ENCODE peak calls at places on chromosome 21, in six cellular contexts. D, J, W, Q, A and G are unnamed samples.

GRCh38 chr21:27422435-27422834 is 455.5 kb upstream of the ADAMTS5 start:
- DNase-seq in A (no peak), Q (no peak), W (no peak), J (no peak), D (no peak), G (no peak)

GRCh38 chr21:45137612-45137937 is 63.2 kb downstream of the ADARB1 start:
- DNase-seq in A (no peak), W (no peak), Q (no peak), D (no peak), J (no peak), G (no peak)

GRCh38 chr21:44618909-44619308 is 7.0 kb downstream of the KRTAP10-8 start:
- DNase-seq in Q (peak), J (no peak), A (no peak), D (peak), W (peak), G (peak)

GRCh38 chr21:30257773-30258172 is 25.0 kb downstream of the KRTAP24-1 start:
- DNase-seq in A (peak), W (no peak), Q (no peak), J (no peak), D (peak), G (no peak)

GRCh38 chr21:14955936-14956520 is 108.8 kb downstream of the NRIP1 start:
- DNase-seq in W (no peak), A (no peak), D (no peak), Q (no peak), J (no peak), G (no peak)

GRCh38 chr21:15063081-15063820 is 1.5 kb downstream of the NRIP1 start:
- DNase-seq in A (peak), D (no peak), Q (no peak), W (peak), J (no peak), G (no peak)

GRCh38 chr21:33198346-33199135 is 31.2 kb upstream of the IFNAR2 start:
- DNase-seq in D (no peak), A (no peak), J (no peak), W (no peak), Q (no peak), G (no peak)

GRCh38 chr21:16587671-16588379 is 858.0 kb downstream of the USP25 start:
- DNase-seq in A (peak), D (no peak), Q (no peak), W (no peak), J (no peak), G (no peak)

GRCh38 chr21:32412998-32413504 is 545 bp downstream of the EVA1C start:
- DNase-seq in D (no peak), Q (no peak), W (no peak), A (no peak), J (peak), G (peak)

GRCh38 chr21:44871576-44872265 is 1.8 kb downstream of the PTTG1IP start:
- DNase-seq in J (peak), A (peak), W (no peak), D (no peak), Q (no peak), G (no peak)

GRCh38 chr21:46226920-46227599 is 1.5 kb downstream of the LSS start:
- DNase-seq in A (no peak), J (no peak), W (no peak), Q (no peak), D (peak), G (no peak)

GRCh38 chr21:45420623-45421041 is 15.7 kb downstream of the COL18A1 start:
- DNase-seq in J (peak), Q (no peak), W (no peak), A (no peak), D (no peak), G (no peak)

GRCh38 chr21:44611551-44611950 is 328 bp upstream of the KRTAP10-8 start:
- DNase-seq in Q (no peak), A (no peak), J (no peak), W (no peak), D (no peak), G (no peak)

GRCh38 chr21:43198376-43198775 is 29.6 kb downstream of the CRYAA start:
- DNase-seq in Q (no peak), J (no peak), A (no peak), D (no peak), W (no peak), G (no peak)

GRCh38 chr21:18041012-18041411 is 203.6 kb upstream of the CHODL start:
- DNase-seq in W (peak), A (peak), J (no peak), Q (no peak), D (peak), G (no peak)

GRCh38 chr21:42835211-42835610 is 44.1 kb downstream of the WDR4 start:
- DNase-seq in D (no peak), J (no peak), A (no peak), Q (no peak), W (no peak), G (no peak)

GRCh38 chr21:46096596-46096981 is 1.3 kb upstream of the COL6A2 start:
- DNase-seq in Q (no peak), A (peak), W (no peak), J (no peak), D (no peak), G (no peak)

GRCh38 chr21:32889596-32889995 is 118.0 kb upstream of the PAXBP1 start:
- DNase-seq in W (no peak), A (no peak), Q (no peak), J (no peak), D (no peak), G (no peak)

GRCh38 chr21:21156919-21157318 is 158.7 kb downstream of the NCAM2 start:
- DNase-seq in J (no peak), Q (no peak), D (no peak), A (no peak), W (no peak), G (no peak)

GRCh38 chr21:16870116-16870515 is 642.7 kb upstream of the CXADR start:
- DNase-seq in Q (no peak), D (no peak), A (no peak), W (no peak), J (no peak), G (no peak)

GRCh38 chr21:43861716-43862115 is 3.3 kb upstream of the AGPAT3 start:
- DNase-seq in A (no peak), J (no peak), W (no peak), Q (no peak), D (no peak), G (no peak)

GRCh38 chr21:42059721-42060120 is 11.4 kb upstream of the UMODL1 start:
- DNase-seq in A (no peak), J (peak), Q (no peak), W (no peak), D (no peak), G (no peak)

GRCh38 chr21:40130476-40130875 is 263.2 kb downstream of the PCP4 start:
- DNase-seq in J (no peak), Q (no peak), D (no peak), A (no peak), W (no peak), G (no peak)

GRCh38 chr21:36962098-36962780 is 4.2 kb downstream of the HLCS start:
- DNase-seq in J (no peak), Q (no peak), D (no peak), W (no peak), A (no peak), G (no peak)

GRCh38 chr21:21712761-21713558 is 714.8 kb downstream of the NCAM2 start:
- DNase-seq in W (no peak), A (no peak), D (no peak), Q (no peak), J (no peak), G (no peak)

GRCh38 chr21:29334717-29335428 is 36.2 kb downstream of the BACH1 start:
- DNase-seq in J (no peak), Q (no peak), A (no peak), D (no peak), W (no peak), G (no peak)